ENCODE peak calls at places on chromosomes 12 and 14, in five cellular contexts. T is pancreas, I is ovary, H is fibroblast of lung, U is MM.1S. S is an unnamed sample.

GRCh38 chr12:98990648-98991047 is 345.6 kb downstream of the APAF1 start:
- DNase-seq in T (no peak), I (no peak), U (no peak), H (no peak), S (no peak)

GRCh38 chr12:59972941-59973340 is 377.1 kb downstream of the SLC16A7 start:
- DNase-seq in H (peak; percentile 92), I (no peak), U (no peak), T (no peak), S (no peak)

GRCh38 chr12:30286345-30286926 is 409.2 kb downstream of the IPO8 start:
- DNase-seq in H (peak; percentile 36), U (peak; percentile 46), I (no peak), T (no peak), S (no peak)

GRCh38 chr12:110917961-110918360 is 2.4 kb downstream of the MYL2 start:
- DNase-seq in U (no peak), I (no peak), T (no peak), H (peak; percentile 45), S (no peak)

GRCh38 chr12:18153826-18154225 is 63.8 kb upstream of the RERGL start:
- DNase-seq in U (no peak), T (no peak), I (no peak), H (no peak), S (no peak)

GRCh38 chr12:56863789-56864188 is 70.4 kb downstream of the SDR9C7 start:
- DNase-seq in H (no peak), U (no peak), I (no peak), T (no peak), S (no peak)

GRCh38 chr12:80697270-80697887 is 10.1 kb upstream of the MYF6 start:
- DNase-seq in I (no peak), H (no peak), U (no peak), T (no peak), S (no peak)

GRCh38 chr12:28780096-28780495 is 369.0 kb upstream of the FAR2 start:
- DNase-seq in U (no peak), T (no peak), H (peak; percentile 74), I (no peak), S (no peak)

GRCh38 chr12:52156757-52157565 is 34.9 kb downstream of the KRT80 start:
- DNase-seq in U (peak; percentile 54), I (peak; percentile 64), H (no peak), T (peak; percentile 91), S (peak; percentile 85)

DNA sequence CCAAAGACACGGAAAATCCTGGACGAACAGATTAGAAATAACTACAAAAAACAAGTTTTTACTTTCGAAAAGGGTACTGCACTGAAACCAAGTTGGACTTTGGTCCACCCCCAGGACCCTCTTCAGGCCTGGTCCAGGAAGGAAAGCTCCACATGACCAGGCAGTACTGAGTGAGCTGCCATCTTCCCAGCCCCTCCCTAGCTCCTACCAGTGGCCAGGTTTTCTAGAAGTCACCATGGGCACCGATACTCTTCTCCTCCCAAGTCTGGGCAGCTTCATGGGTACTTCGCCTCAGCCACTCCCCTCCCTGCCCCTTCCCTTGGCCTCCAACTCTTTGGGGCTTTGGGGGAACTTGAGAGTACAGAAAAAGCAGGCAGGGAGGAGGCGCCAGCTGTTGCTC is 6.6 kb downstream of the VAMP1 start:
- DNase-seq in T (no peak), I (no peak), U (no peak), H (no peak), S (no peak)
- H3K36me3 ChIP-seq in T (no peaks in the 10 kb centered on the region), I (no peaks in the 10 kb centered on the region), U (peaks cover 3% of the 10 kb centered on the region), H (peaks cover 27% of the 10 kb centered on the region), S (peaks cover 78% of the 10 kb centered on the region)

DNA sequence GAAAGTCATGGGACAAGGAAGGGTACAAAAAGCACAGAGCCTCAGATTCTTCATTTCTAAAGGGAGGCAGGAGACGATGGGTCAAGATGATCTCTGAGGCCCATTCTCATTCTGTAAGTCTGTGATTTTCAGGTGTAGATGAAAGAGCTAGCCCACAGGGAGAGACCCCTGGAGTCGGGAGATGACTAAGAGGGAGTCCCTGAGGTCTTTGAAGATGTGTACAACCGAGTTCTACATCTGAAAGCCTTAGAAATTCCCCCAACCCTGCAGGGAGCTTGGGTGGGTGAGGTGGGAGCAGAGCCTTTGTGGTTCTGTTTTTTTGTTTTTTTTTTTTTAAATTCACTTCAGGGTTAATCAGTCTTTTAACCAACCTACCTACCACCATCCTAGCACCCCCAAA is 3.1 kb downstream of the WNT10B start:
- DNase-seq in I (no peak), H (no peak), U (no peak), T (no peak), S (no peak)
- H3K4me1 ChIP-seq in I (peaks cover 4% of the 10 kb centered on the region), H (no peaks in the 10 kb centered on the region), U (peaks cover 27% of the 10 kb centered on the region), T (no peaks in the 10 kb centered on the region), S (peaks cover 37% of the 10 kb centered on the region)

GRCh38 chr12:5487076-5487475 is 55.2 kb downstream of the NTF3 start:
- DNase-seq in T (no peak), U (no peak), I (no peak), H (no peak), S (no peak)
- H3K27me3 ChIP-seq in T (no peaks in the 10 kb centered on the region), U (no peaks in the 10 kb centered on the region), I (no peaks in the 10 kb centered on the region), H (no peaks in the 10 kb centered on the region), S (no peaks in the 10 kb centered on the region)

GRCh38 chr14:101851183-101851582 is 89.7 kb downstream of the PPP2R5C start:
- DNase-seq in T (no peak), I (no peak), H (no peak), U (no peak), S (no peak)
- H3K36me3 ChIP-seq in T (no peaks in the 10 kb centered on the region), I (no peaks in the 10 kb centered on the region), H (no peaks in the 10 kb centered on the region), U (no peaks in the 10 kb centered on the region), S (no peaks in the 10 kb centered on the region)

S was measured in stomach.